ENCODE peak calls at places on chromosomes 5 and 9, in four cellular contexts. C, G, O and Z are unnamed samples.

GRCh38 chr5:154588091-154588762 is 110.2 kb upstream of the HAND1 start:
- DNase-seq in C (no peak), G (no peak), O (no peak), Z (no peak)

GRCh38 chr9:116524778-116525470 is 162.2 kb upstream of the TRIM32 start:
- DNase-seq in C (peak; percentile 41), G (no peak), O (no peak), Z (no peak)

GRCh38 chr5:1299511-1299850 is 4.6 kb upstream of the TERT start:
- DNase-seq in C (no peak), G (no peak), O (no peak), Z (no peak)

GRCh38 chr5:72280655-72281069 is 39.4 kb downstream of the MRPS27 start:
- DNase-seq in C (no peak), G (no peak), O (peak; percentile 38), Z (peak; percentile 32)

GRCh38 chr5:76270214-76270613 is 132.9 kb upstream of the IQGAP2 start:
- DNase-seq in C (no peak), G (no peak), O (no peak), Z (no peak)

GRCh38 chr5:91020065-91020800 is 362.9 kb downstream of the ARRDC3 start:
- DNase-seq in C (no peak), G (no peak), O (no peak), Z (no peak)

GRCh38 chr5:127417534-127417933 is 99.9 kb upstream of the PRRC1 start:
- DNase-seq in C (no peak), G (no peak), O (no peak), Z (no peak)

GRCh38 chr9:27471789-27472585 is 52.1 kb upstream of the IFNK start:
- DNase-seq in C (no peak), G (no peak), O (no peak), Z (no peak)

GRCh38 chr5:121763674-121764073 is 88.0 kb upstream of the FTMT start:
- DNase-seq in C (no peak), G (no peak), O (no peak), Z (no peak)

GRCh38 chr5:125137535-125137934 is 391.1 kb upstream of the ZNF608 start:
- DNase-seq in C (peak; percentile 1), G (no peak), O (no peak), Z (no peak)

GRCh38 chr5:109740329-109740728 is 50.6 kb downstream of the MAN2A1 start:
- DNase-seq in C (no peak), G (peak; percentile 32), O (no peak), Z (no peak)

GRCh38 chr5:144142030-144142825 is 28.2 kb downstream of the YIPF5 start:
- DNase-seq in C (peak; percentile 23), G (peak; percentile 25), O (no peak), Z (peak; percentile 47)

GRCh38 chr9:92963831-92964606 is 16.7 kb downstream of the FGD3 start:
- DNase-seq in C (peak; percentile 39), G (peak; percentile 80), O (no peak), Z (no peak)

GRCh38 chr5:157596449-157596848 is 20.9 kb upstream of the ADAM19 start:
- DNase-seq in C (no peak), G (peak; percentile 96), O (no peak), Z (no peak)

GRCh38 chr9:85978496-85978895 is 37.5 kb downstream of the NAA35 start:
- DNase-seq in C (no peak), G (no peak), O (no peak), Z (no peak)

GRCh38 chr5:52844885-52845284 is 57.2 kb downstream of the ITGA1 start:
- DNase-seq in C (no peak), G (no peak), O (no peak), Z (no peak)

GRCh38 chr5:181234455-181235306 is 9.0 kb downstream of the RACK1 start:
- DNase-seq in C (no peak), G (no peak), O (peak; percentile 17), Z (no peak)

GRCh38 chr5:9761706-9762105 is 131.6 kb upstream of the TAS2R1 start:
- DNase-seq in C (no peak), G (no peak), O (no peak), Z (no peak)

GRCh38 chr9:131181091-131181681 is 55.8 kb downstream of the NUP214 start:
- DNase-seq in C (no peak), G (no peak), O (peak; percentile 81), Z (no peak)

GRCh38 chr5:61186634-61187033 is 24.4 kb upstream of the SMIM15 start:
- DNase-seq in C (no peak), G (no peak), O (no peak), Z (no peak)

GRCh38 chr5:141958113-141958512 is at the start of gene PCDH12:
- DNase-seq in C (no peak), G (no peak), O (no peak), Z (no peak)

GRCh38 chr5:79555418-79555817 is 41.5 kb upstream of the HOMER1 start:
- DNase-seq in C (no peak), G (no peak), O (no peak), Z (no peak)

GRCh38 chr5:77230727-77231469 is 20.4 kb downstream of the PDE8B start:
- DNase-seq in C (no peak), G (no peak), O (peak; percentile 14), Z (peak; percentile 21)

GRCh38 chr5:84450617-84451414 is 66.1 kb upstream of the EDIL3 start:
- DNase-seq in C (no peak), G (no peak), O (no peak), Z (no peak)

GRCh38 chr5:150500328-150500841 is 7.5 kb upstream of the NDST1 start:
- DNase-seq in C (no peak), G (no peak), O (no peak), Z (no peak)

GRCh38 chr5:98428806-98429205 is 344.7 kb upstream of the RGMB start:
- DNase-seq in C (no peak), G (peak; percentile 8), O (no peak), Z (no peak)

GRCh38 chr9:117305454-117305853 is 109.4 kb downstream of the ASTN2 start:
- DNase-seq in C (no peak), G (no peak), O (no peak), Z (no peak)

GRCh38 chr9:11933926-11934325 is 759.3 kb upstream of the TYRP1 start:
- DNase-seq in C (no peak), G (no peak), O (no peak), Z (no peak)

GRCh38 chr9:107638922-107639321 is 149.4 kb upstream of the KLF4 start:
- DNase-seq in C (no peak), G (no peak), O (no peak), Z (no peak)

GRCh38 chr5:32712463-32713395 is 1.6 kb downstream of the NPR3 start:
- DNase-seq in C (no peak), G (no peak), O (no peak), Z (no peak)
- TF ChIP-seq FOXK2 in C (no peak), G (no peak), O (no peak), Z (no peak)

GRCh38 chr5:179731791-179732411 is 721 bp upstream of the MAML1 start:
- DNase-seq in C (peak; percentile 59), G (peak; percentile 43), O (no peak), Z (no peak)
- TF ChIP-seq FOXK2 in C (no peak), G (no peak), O (no peak), Z (no peak)

GRCh38 chr5:163696270-163696887 is 191.0 kb downstream of the MAT2B start:
- DNase-seq in C (peak; percentile 38), G (peak; percentile 8), O (no peak), Z (peak; percentile 61)
- TF ChIP-seq FOXK2 in C (no peak), G (no peak), O (no peak), Z (no peak)

DNA sequence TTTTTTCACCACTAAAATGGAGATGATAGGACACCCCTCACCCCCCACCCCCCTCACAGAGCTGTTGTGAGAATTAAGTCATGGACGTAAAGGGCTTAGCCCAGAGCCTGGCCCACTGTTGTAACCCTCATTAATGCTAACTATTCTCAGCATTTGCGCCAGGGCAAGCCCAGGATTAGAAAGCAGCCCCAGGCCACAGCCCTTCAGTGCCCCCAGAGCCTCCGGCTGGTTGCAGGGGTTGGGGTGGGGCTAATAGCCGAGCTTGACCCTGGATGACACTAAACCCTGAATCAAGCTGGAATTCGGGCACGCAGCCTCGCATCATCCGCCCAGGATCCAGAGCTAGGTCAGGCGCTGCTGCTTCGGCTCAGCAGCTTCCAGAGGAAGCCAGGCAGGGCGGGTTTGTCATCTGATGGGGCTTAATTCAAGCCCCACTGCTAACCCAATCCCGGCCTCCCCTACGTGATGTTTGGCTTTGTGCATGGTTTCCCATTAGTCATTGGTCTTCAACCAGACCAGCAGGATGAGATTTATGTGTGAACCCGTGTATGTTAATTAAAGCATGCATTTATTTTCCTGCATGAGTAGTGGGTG is 1.2 kb upstream of the MEGF9 start:
- DNase-seq in C (no peak), G (no peak), O (no peak), Z (no peak)
- TF ChIP-seq FOXK2 in C (no peak), G (no peak), O (no peak), Z (no peak)